ENCODE peak calls at places on chromosomes 6 and 20, in seven cellular contexts. R is breast epithelium; B is activated naive CD8-positive, alpha-beta T cell treated with anti-CD3 and anti-CD28 coated beads, Interleukin-2, amount 50 U/mL, for 24 hours; M is AG09319; V is NCI-H2081; W is astrocyte of the spinal cord; N is immature natural killer cell. I is an unnamed sample.

GRCh38 chr6:35647400-35647799 is 41.3 kb downstream of the FKBP5 start:
- DNase-seq in W (no peak), B (no peak), V (no peak), R (no peak), M (no peak), N (no peak), I (no peak)

GRCh38 chr6:141562801-141563763 is 569.6 kb upstream of the GJE1 start:
- DNase-seq in N (peak; percentile 75), R (no peak), B (peak; percentile 47), M (peak; percentile 87), W (peak; percentile 95), V (peak; percentile 64), I (peak; percentile 65)

GRCh38 chr6:156933201-156934053 is 156.2 kb downstream of the ARID1B start:
- DNase-seq in B (no peak), V (peak; percentile 79), N (no peak), R (no peak), M (no peak), W (no peak), I (no peak)

GRCh38 chr6:45586216-45587171 is 208.8 kb upstream of the SUPT3H start:
- DNase-seq in V (no peak), B (peak; percentile 39), W (no peak), N (peak; percentile 71), R (no peak), M (no peak), I (no peak)

GRCh38 chr6:150929403-150929802 is 63.9 kb downstream of the MTHFD1L start:
- DNase-seq in V (no peak), R (no peak), N (no peak), W (no peak), B (no peak), M (no peak), I (no peak)

GRCh38 chr6:140009286-140009685 is 634.8 kb upstream of the CITED2 start:
- DNase-seq in N (no peak), B (no peak), R (no peak), W (no peak), V (no peak), M (no peak), I (no peak)

GRCh38 chr6:100271625-100272024 is 193.1 kb downstream of the SIM1 start:
- DNase-seq in R (no peak), M (no peak), W (no peak), V (no peak), N (no peak), B (no peak), I (no peak)

GRCh38 chr6:42390228-42390934 is 61.3 kb downstream of the TRERF1 start:
- DNase-seq in B (peak; percentile 66), R (no peak), V (no peak), M (no peak), N (peak; percentile 86), W (no peak), I (no peak)

GRCh38 chr20:47610247-47610944 is 108.7 kb downstream of the NCOA3 start:
- DNase-seq in V (no peak), R (no peak), B (peak; percentile 79), W (peak; percentile 88), N (peak; percentile 29), M (peak; percentile 40), I (peak; percentile 50)

GRCh38 chr6:110590821-110591351 is 114.5 kb upstream of the SLC22A16 start:
- DNase-seq in N (no peak), B (no peak), V (no peak), W (peak; percentile 41), R (no peak), M (no peak), I (no peak)

GRCh38 chr6:161963634-161964244 is 689.9 kb upstream of the AGPAT4 start:
- DNase-seq in R (no peak), N (no peak), B (no peak), V (no peak), W (no peak), M (no peak), I (no peak)

GRCh38 chr20:11247059-11247630 is 573.3 kb upstream of the JAG1 start:
- DNase-seq in R (no peak), N (no peak), M (no peak), B (no peak), W (no peak), V (no peak), I (no peak)

GRCh38 chr20:62183426-62184142 is 756 bp downstream of the MTG2 start:
- DNase-seq in V (no peak), W (peak; percentile 4), M (no peak), N (no peak), R (no peak), B (no peak), I (no peak)

GRCh38 chr6:35318200-35318844 is 20.7 kb downstream of the DEF6 start:
- DNase-seq in V (peak; percentile 88), B (no peak), R (no peak), M (no peak), W (peak; percentile 82), N (no peak), I (no peak)

GRCh38 chr6:112416885-112417284 is 69.8 kb downstream of the RFPL4B start:
- DNase-seq in R (no peak), M (peak; percentile 73), V (no peak), B (no peak), N (no peak), W (no peak), I (no peak)

GRCh38 chr6:105849741-105850140 is 236.4 kb upstream of the PRDM1 start:
- DNase-seq in N (no peak), V (no peak), W (no peak), R (no peak), B (no peak), M (no peak), I (no peak)

GRCh38 chr20:1918766-1919165 is 23.6 kb downstream of the SIRPA start:
- DNase-seq in B (no peak), V (no peak), R (no peak), M (no peak), N (no peak), W (no peak), I (no peak)

GRCh38 chr6:135675026-135675425 is 176.5 kb upstream of the PDE7B start:
- DNase-seq in B (no peak), M (no peak), N (no peak), V (no peak), W (peak; percentile 17), R (no peak), I (no peak)

I was measured in AG04449.